ENCODE peak calls at places on chromosomes 2 and 18, in four cellular contexts. C, V, P and H are unnamed samples.

GRCh38 chr2:188399159-188399558 is 107.5 kb downstream of the GULP1 start:
- DNase-seq in C (no peak), V (no peak), P (no peak), H (peak)

GRCh38 chr2:226443112-226443511 is 356.5 kb downstream of the IRS1 start:
- DNase-seq in C (no peak), V (no peak), P (no peak), H (no peak)

GRCh38 chr18:76374330-76375281 is 120.4 kb downstream of the ZNF516 start:
- DNase-seq in C (no peak), V (no peak), P (no peak), H (no peak)

GRCh38 chr2:128510701-128511100 is 192.0 kb upstream of the HS6ST1 start:
- DNase-seq in C (no peak), V (no peak), P (no peak), H (no peak)

GRCh38 chr18:13915973-13916372 is 637 bp upstream of the MC2R start:
- DNase-seq in C (no peak), V (no peak), P (no peak), H (peak)

GRCh38 chr18:80004600-80005342 is 16.4 kb upstream of the TXNL4A start:
- DNase-seq in C (no peak), V (no peak), P (no peak), H (no peak)

GRCh38 chr2:209499071-209499470 is 75.2 kb downstream of the MAP2 start:
- DNase-seq in C (no peak), V (peak), P (no peak), H (peak)

GRCh38 chr2:102488063-102488462 is 15.0 kb downstream of the SLC9A4 start:
- DNase-seq in C (no peak), V (peak), P (peak), H (peak)

GRCh38 chr18:10089881-10090280 is 176.1 kb downstream of the VAPA start:
- DNase-seq in C (no peak), V (no peak), P (no peak), H (no peak)

GRCh38 chr2:37795938-37796337 is 124.5 kb upstream of the CDC42EP3 start:
- DNase-seq in C (no peak), V (peak), P (no peak), H (peak)

GRCh38 chr2:38866773-38867443 is 8.8 kb downstream of the DHX57 start:
- DNase-seq in C (no peak), V (peak), P (no peak), H (peak)

GRCh38 chr2:240896394-240896793 is 438 bp upstream of the MAB21L4 start:
- DNase-seq in C (no peak), V (no peak), P (no peak), H (no peak)

GRCh38 chr18:11259421-11259820 is 110.1 kb upstream of the PIEZO2 start:
- DNase-seq in C (no peak), V (no peak), P (no peak), H (no peak)

GRCh38 chr2:42974697-42975357 is 182.4 kb upstream of the HAAO start:
- DNase-seq in C (peak), V (no peak), P (peak), H (peak)

GRCh38 chr2:166411473-166412230 is 35.9 kb upstream of the SCN9A start:
- DNase-seq in C (no peak), V (peak), P (no peak), H (no peak)

GRCh38 chr2:9692392-9693137 is 61.8 kb upstream of the YWHAQ start:
- DNase-seq in C (no peak), V (no peak), P (no peak), H (peak)

GRCh38 chr2:220224711-220225519 is 597.5 kb downstream of the SLC4A3 start:
- DNase-seq in C (no peak), V (peak), P (no peak), H (peak)

GRCh38 chr2:134504586-134505336 is 214.0 kb downstream of the TMEM163 start:
- DNase-seq in C (no peak), V (peak), P (no peak), H (peak)

GRCh38 chr2:241865957-241866858 is 3.3 kb upstream of the RTP5 start:
- DNase-seq in C (no peak), V (no peak), P (no peak), H (no peak)

GRCh38 chr2:167784071-167784400 is 463.4 kb downstream of the STK39 start:
- DNase-seq in C (no peak), V (no peak), P (no peak), H (no peak)

GRCh38 chr2:237227190-237227988 is 141.7 kb downstream of the COPS8 start:
- DNase-seq in C (no peak), V (peak), P (no peak), H (peak)

GRCh38 chr2:150478206-150478974 is 9.1 kb downstream of the RND3 start:
- DNase-seq in C (no peak), V (peak), P (no peak), H (peak)